ENCODE peak calls at places on chromosomes 3 and 15, in five cellular contexts. G, R, J, Y and N are unnamed samples.

GRCh38 chr15:91572110-91572509 is 281.4 kb upstream of the SLCO3A1 start:
- DNase-seq in R (no peak), Y (no peak), J (peak), G (no peak), N (peak)

GRCh38 chr15:86879250-86880229 is 799.9 kb downstream of the AGBL1 start:
- DNase-seq in G (no peak), J (peak), R (no peak), Y (no peak), N (no peak)

GRCh38 chr3:135887220-135887619 is 78.3 kb upstream of the PPP2R3A start:
- DNase-seq in R (no peak), G (no peak), J (peak), Y (no peak), N (peak)

GRCh38 chr15:27714675-27715074 is 384.4 kb downstream of the OCA2 start:
- DNase-seq in J (no peak), Y (no peak), G (no peak), R (no peak), N (no peak)

GRCh38 chr3:59245879-59246501 is 196.2 kb upstream of the CFAP20DC start:
- DNase-seq in R (no peak), G (no peak), Y (no peak), J (peak), N (peak)

GRCh38 chr15:68271854-68272471 is 5.6 kb upstream of the FEM1B start:
- DNase-seq in R (no peak), Y (no peak), J (peak), G (peak), N (peak)

GRCh38 chr3:32239638-32240550 is 1.4 kb downstream of the CMTM8 start:
- DNase-seq in J (peak), R (peak), Y (peak), G (peak), N (no peak)

GRCh38 chr3:150770662-150771061 is 7.7 kb upstream of the SIAH2 start:
- DNase-seq in Y (no peak), J (no peak), G (no peak), R (no peak), N (peak)

GRCh38 chr3:86996261-86996955 is 5.5 kb upstream of the VGLL3 start:
- DNase-seq in J (peak), R (no peak), Y (no peak), G (no peak), N (peak)

GRCh38 chr3:73765878-73766564 is 141.3 kb upstream of the PDZRN3 start:
- DNase-seq in Y (no peak), J (peak), R (no peak), G (no peak), N (no peak)

GRCh38 chr3:5504135-5504534 is 316.6 kb downstream of the EDEM1 start:
- DNase-seq in R (no peak), G (no peak), Y (no peak), J (no peak), N (no peak)

GRCh38 chr3:11382146-11382545 is 109.9 kb downstream of the ATG7 start:
- DNase-seq in J (no peak), G (no peak), Y (no peak), R (no peak), N (no peak)

GRCh38 chr3:53166781-53167291 is 5.8 kb downstream of the PRKCD start:
- DNase-seq in R (peak), J (peak), G (no peak), Y (no peak), N (peak)

GRCh38 chr3:114319453-114319852 is 25.6 kb downstream of the TIGIT start:
- DNase-seq in G (no peak), J (peak), R (no peak), Y (no peak), N (peak)

GRCh38 chr15:52337198-52337853 is 41.7 kb upstream of the MYO5C start:
- DNase-seq in J (peak), G (no peak), R (no peak), Y (no peak), N (peak)

GRCh38 chr15:59691194-59691805 is 2.2 kb upstream of the BNIP2 start:
- DNase-seq in J (peak), R (peak), Y (peak), G (no peak), N (peak)

GRCh38 chr15:23467110-23467600 is 20.1 kb upstream of the GOLGA6L2 start:
- DNase-seq in G (no peak), R (no peak), Y (no peak), J (peak), N (peak)

GRCh38 chr3:174955513-174956001 is 96.4 kb downstream of the NAALADL2 start:
- DNase-seq in Y (no peak), R (no peak), G (no peak), J (peak), N (peak)

GRCh38 chr3:135141092-135141491 is 346.0 kb downstream of the EPHB1 start:
- DNase-seq in G (no peak), Y (no peak), R (no peak), J (no peak), N (no peak)

GRCh38 chr3:46107682-46108081 is 80.4 kb upstream of the XCR1 start:
- DNase-seq in J (no peak), R (no peak), Y (no peak), G (no peak), N (no peak)

GRCh38 chr15:73818308-73818985 is 54.9 kb upstream of the TBC1D21 start:
- DNase-seq in R (no peak), J (no peak), Y (no peak), G (no peak), N (no peak)

GRCh38 chr3:13549513-13550256 is 760 bp downstream of the FBLN2 start:
- DNase-seq in Y (no peak), R (no peak), G (no peak), J (no peak), N (peak)

GRCh38 chr3:186931487-186932280 is 1.4 kb downstream of the ST6GAL1 start:
- DNase-seq in J (peak), Y (peak), G (peak), R (peak), N (peak)

GRCh38 chr3:56547486-56547885 is 9.5 kb upstream of the CCDC66 start:
- DNase-seq in Y (no peak), J (no peak), G (no peak), R (no peak), N (no peak)

GRCh38 chr15:58227706-58228543 is 89.7 kb downstream of the AQP9 start:
- DNase-seq in Y (peak), R (peak), J (peak), G (peak), N (peak)

GRCh38 chr3:128559486-128560225 is 66.7 kb upstream of the GATA2 start:
- DNase-seq in G (no peak), Y (no peak), J (peak), R (no peak), N (no peak)

GRCh38 chr15:77510066-77511044 is 89.7 kb downstream of the HMG20A start:
- DNase-seq in R (no peak), G (no peak), Y (no peak), J (no peak), N (no peak)

GRCh38 chr3:57627976-57628375 is 30.8 kb upstream of the ARF4 start:
- DNase-seq in J (peak), G (no peak), Y (no peak), R (no peak), N (no peak)

GRCh38 chr15:70140031-70140542 is 42.4 kb upstream of the TLE3 start:
- DNase-seq in J (no peak), Y (no peak), R (no peak), G (no peak), N (no peak)

GRCh38 chr15:26126819-26127387 is 263.8 kb upstream of the ATP10A start:
- DNase-seq in R (no peak), Y (no peak), G (peak), J (no peak), N (no peak)

GRCh38 chr3:27209595-27210264 is 159.5 kb downstream of the NEK10 start:
- DNase-seq in R (no peak), J (no peak), Y (no peak), G (no peak), N (no peak)

GRCh38 chr3:89571298-89571697 is 463.9 kb downstream of the EPHA3 start:
- DNase-seq in G (no peak), J (no peak), R (no peak), Y (no peak), N (no peak)

GRCh38 chr15:76060098-76060989 is 559 bp downstream of the TMEM266 start:
- DNase-seq in Y (peak), J (no peak), G (no peak), R (no peak), N (no peak)

GRCh38 chr15:38691951-38692788 is 127.6 kb upstream of the RASGRP1 start:
- DNase-seq in J (no peak), G (no peak), Y (no peak), R (no peak), N (peak)